ENCODE peak calls at places on chromosomes 3 and 15, in four cellular contexts. E, I, C and M are unnamed samples. For H3K4me1, the result is how much of the 10 kb centered on the place peaks cover.

GRCh38 chr3:65729553-65729952 is 309.2 kb downstream of the MAGI1 start:
- DNase-seq in I (no peak), E (no peak), C (no peak), M (no peak)

GRCh38 chr3:87206635-87207034 is 20.5 kb upstream of the CHMP2B start:
- DNase-seq in E (no peak), I (no peak), C (no peak), M (no peak)

GRCh38 chr3:46926871-46927717 is 49.5 kb downstream of the CCDC12 start:
- DNase-seq in I (peak), C (peak), E (peak), M (peak)

GRCh38 chr3:11641683-11642407 is 1.9 kb downstream of the VGLL4 start:
- DNase-seq in C (no peak), I (no peak), E (no peak), M (no peak)

GRCh38 chr15:40549894-40550293 is 14.9 kb downstream of the CCDC32 start:
- DNase-seq in C (no peak), E (peak), I (no peak), M (peak)

GRCh38 chr15:41567870-41568269 is 8.9 kb downstream of the TYRO3 start:
- DNase-seq in E (no peak), C (no peak), I (no peak), M (no peak)

GRCh38 chr3:133965906-133966305 is 63.8 kb downstream of the SLCO2A1 start:
- DNase-seq in E (no peak), I (no peak), C (no peak), M (no peak)

GRCh38 chr3:190024912-190025311 is 95.8 kb downstream of the P3H2 start:
- DNase-seq in E (no peak), C (no peak), I (no peak), M (no peak)

GRCh38 chr3:69999191-70000027 is at the start of gene SAMMSON:
- DNase-seq in E (no peak), C (no peak), I (no peak), M (no peak)

GRCh38 chr3:111720681-111721380 is 125.7 kb upstream of the ZBED2 start:
- DNase-seq in I (no peak), C (no peak), E (no peak), M (no peak)

GRCh38 chr3:42300013-42300412 is 34.0 kb upstream of the CCK start:
- DNase-seq in C (no peak), I (no peak), E (no peak), M (no peak)

GRCh38 chr3:148697311-148698189 is at the start of gene AGTR1:
- DNase-seq in E (peak), C (peak), I (peak), M (peak)

GRCh38 chr3:58062469-58062868 is 54.2 kb downstream of the FLNB start:
- DNase-seq in C (no peak), E (no peak), I (no peak), M (no peak)

GRCh38 chr3:58059349-58060321 is 51.4 kb downstream of the FLNB start:
- DNase-seq in I (no peak), C (no peak), E (peak), M (no peak)

GRCh38 chr3:58055309-58055708 is 47.1 kb downstream of the FLNB start:
- DNase-seq in I (no peak), C (no peak), E (no peak), M (no peak)

GRCh38 chr3:58054652-58055051 is 46.4 kb downstream of the FLNB start:
- DNase-seq in C (no peak), I (no peak), E (no peak), M (no peak)

DNA sequence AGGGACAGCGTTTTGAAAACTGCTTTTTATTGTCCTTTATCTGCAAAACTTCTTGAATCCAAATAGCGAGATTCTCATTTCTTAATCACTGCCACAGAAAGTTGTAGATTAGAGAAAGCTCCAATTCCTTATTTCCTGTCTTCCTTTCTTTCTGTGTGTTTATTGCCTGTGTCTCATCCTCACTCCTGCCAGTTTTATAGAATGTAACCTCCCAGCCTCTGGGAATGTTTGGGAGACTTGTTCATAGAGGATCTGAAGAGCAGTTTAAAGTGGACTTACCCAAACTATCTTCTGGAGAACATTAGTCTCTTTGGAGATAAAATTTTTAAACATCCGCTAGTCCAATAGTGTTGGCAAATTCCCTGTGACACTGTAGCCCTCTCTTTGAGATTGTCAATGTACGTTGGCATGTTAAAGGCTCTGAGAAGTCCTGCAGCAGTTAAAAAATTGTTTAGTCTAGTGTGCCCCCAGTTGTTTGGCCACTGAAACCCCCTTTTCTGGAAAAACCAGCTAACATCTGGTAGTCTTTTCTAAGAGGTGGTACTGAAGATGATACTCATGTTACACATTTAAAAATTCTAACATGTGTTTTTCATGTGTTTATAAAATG is 50.5 kb downstream of the FLNB start:
- DNase-seq in E (no peak), C (no peak), I (no peak), M (no peak)
- H3K4me1 ChIP-seq in E (under half), C (under half), I (under half), M (under half)

GRCh38 chr15:58746174-58746573 is 3.3 kb downstream of the ADAM10 start:
- DNase-seq in E (no peak), I (no peak), C (no peak), M (no peak)
- H3K4me3 ChIP-seq in E (no peak), I (no peak), C (no peak), M (no peak)

GRCh38 chr15:101240364-101240763 is 11.5 kb downstream of the CHSY1 start:
- DNase-seq in I (no peak), E (no peak), C (no peak), M (no peak)
- H3K4me1 ChIP-seq in I (half or more), E (half or more), C (half or more), M (half or more)

DNA sequence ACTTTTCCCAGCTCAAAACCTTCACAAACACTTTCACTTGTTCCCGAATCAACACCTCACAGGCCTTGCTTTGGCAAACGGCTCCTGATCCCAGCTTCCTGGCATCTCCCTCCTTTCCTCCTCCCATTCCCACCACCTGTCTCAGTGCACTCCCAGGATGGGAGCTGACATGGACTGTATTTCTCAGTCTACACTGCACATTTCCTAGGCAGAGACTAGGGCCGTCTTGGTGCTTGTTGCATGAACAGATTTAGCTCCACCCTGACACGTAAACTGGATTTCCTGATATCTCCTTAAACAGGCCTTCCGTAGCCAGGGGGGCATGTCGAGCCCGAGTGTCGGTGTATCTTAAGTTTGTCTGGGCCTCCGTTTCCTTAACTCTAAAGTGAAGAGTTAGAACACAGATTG is 790 bp upstream of the WHAMM start:
- DNase-seq in C (no peak), E (no peak), I (no peak), M (no peak)
- H3K4me3 ChIP-seq in C (peak), E (peak), I (no peak), M (peak)